ENCODE peak calls at places on chromosome 17, in six cellular contexts. P, O, E, Q, I and V are unnamed samples.

GRCh38 chr17:65876985-65877384 is 314.9 kb downstream of the CEP112 start:
- DNase-seq in I (no peak), Q (no peak), E (no peak), O (no peak), P (no peak), V (no peak)

GRCh38 chr17:3794890-3795757 is 5.9 kb downstream of the ITGAE start:
- DNase-seq in Q (no peak), O (no peak), P (peak), E (peak), I (no peak), V (no peak)

GRCh38 chr17:10265100-10265810 is 66.8 kb upstream of the GAS7 start:
- DNase-seq in E (peak), Q (peak), P (peak), I (no peak), O (no peak), V (no peak)

GRCh38 chr17:51305182-51305581 is 44.8 kb downstream of the UTP18 start:
- DNase-seq in E (no peak), O (no peak), Q (no peak), I (no peak), P (no peak), V (no peak)

GRCh38 chr17:82704886-82705285 is 6.4 kb upstream of the RAB40B start:
- DNase-seq in Q (no peak), P (no peak), O (no peak), I (no peak), E (no peak), V (no peak)

GRCh38 chr17:12648498-12648897 is 17.2 kb upstream of the MYOCD start:
- DNase-seq in O (no peak), I (no peak), P (no peak), Q (no peak), E (no peak), V (no peak)

GRCh38 chr17:37742762-37743611 is 1.9 kb downstream of the HNF1B start:
- DNase-seq in P (peak), O (no peak), Q (no peak), E (peak), I (peak), V (no peak)

GRCh38 chr17:73521376-73521775 is 122.9 kb downstream of the SDK2 start:
- DNase-seq in Q (no peak), O (no peak), I (no peak), P (no peak), E (no peak), V (no peak)

GRCh38 chr17:82021728-82022309 is 859 bp downstream of the CENPX start:
- DNase-seq in O (no peak), P (peak), Q (no peak), I (no peak), E (no peak), V (peak)

GRCh38 chr17:49859991-49860953 is 12.4 kb upstream of the TAC4 start:
- DNase-seq in I (peak), E (no peak), Q (no peak), O (no peak), P (no peak), V (no peak)
- H3K4me2 ChIP-seq in I (no peak), E (no peak), Q (no peak), O (no peak), P (no peak), V (no peak)

GRCh38 chr17:42849451-42850157 is 1.4 kb upstream of the AOC3 start:
- DNase-seq in P (no peak), I (no peak), O (no peak), Q (no peak), E (no peak), V (no peak)
- H3K4me2 ChIP-seq in P (no peak), I (no peak), O (no peak), Q (no peak), E (no peak), V (no peak)

GRCh38 chr17:68589086-68589485 is 12.1 kb downstream of the FAM20A start:
- DNase-seq in Q (no peak), I (peak), E (no peak), P (no peak), O (no peak), V (no peak)

GRCh38 chr17:68587847-68588246 is 13.3 kb downstream of the FAM20A start:
- DNase-seq in E (no peak), Q (no peak), I (no peak), O (no peak), P (no peak), V (no peak)

GRCh38 chr17:68588362-68588761 is 12.8 kb downstream of the FAM20A start:
- DNase-seq in O (no peak), Q (no peak), P (no peak), I (peak), E (no peak), V (no peak)

GRCh38 chr17:68585643-68586042 is 15.5 kb downstream of the FAM20A start:
- DNase-seq in O (no peak), I (peak), E (no peak), P (no peak), Q (no peak), V (no peak)

DNA sequence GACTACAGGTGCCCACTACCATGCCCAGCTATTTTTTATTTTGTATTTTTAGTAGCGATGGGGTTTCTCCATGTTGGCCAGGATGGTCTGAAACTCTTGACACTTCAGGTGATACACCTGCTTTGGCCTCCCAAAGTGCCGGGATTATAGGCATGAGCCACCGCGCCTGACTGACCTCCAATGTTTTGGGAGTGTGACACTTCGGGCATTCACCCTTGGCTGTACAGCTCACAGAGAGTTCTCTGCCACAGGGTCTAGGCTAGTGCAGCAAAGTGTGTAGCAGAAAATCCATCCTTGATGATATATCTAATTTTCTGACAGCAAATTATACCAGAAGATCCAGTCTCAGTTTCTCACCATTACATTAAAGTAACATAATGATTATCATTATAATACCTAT is 14.1 kb downstream of the FAM20A start:
- DNase-seq in O (no peak), Q (no peak), P (no peak), I (peak), E (no peak), V (no peak)
- H3K4me2 ChIP-seq in O (no peak), Q (no peak), P (no peak), I (no peak), E (no peak), V (no peak)

GRCh38 chr17:64442550-64442971 is 6.4 kb upstream of the MILR1 start:
- DNase-seq in O (no peak), I (no peak), Q (no peak), E (no peak), P (no peak), V (peak)
- H3K4me2 ChIP-seq in O (peak), I (no peak), Q (no peak), E (no peak), P (no peak), V (peak)

GRCh38 chr17:67959510-67959909 is 36.8 kb downstream of the C17orf58 start:
- DNase-seq in Q (no peak), O (no peak), E (peak), P (no peak), I (no peak), V (no peak)
- H3K4me2 ChIP-seq in Q (no peak), O (no peak), E (no peak), P (no peak), I (no peak), V (no peak)

GRCh38 chr17:40490982-40491381 is 10.4 kb downstream of the TNS4 start:
- DNase-seq in Q (no peak), P (no peak), E (no peak), I (no peak), O (no peak), V (no peak)

GRCh38 chr17:40487371-40488020 is 13.9 kb downstream of the TNS4 start:
- DNase-seq in P (no peak), E (no peak), Q (peak), I (no peak), O (no peak), V (no peak)

GRCh38 chr17:40491486-40491885 is 9.9 kb downstream of the TNS4 start:
- DNase-seq in E (no peak), P (no peak), Q (no peak), I (peak), O (no peak), V (no peak)

GRCh38 chr17:40493697-40494096 is 7.7 kb downstream of the TNS4 start:
- DNase-seq in E (no peak), Q (no peak), O (no peak), I (no peak), P (no peak), V (no peak)

DNA sequence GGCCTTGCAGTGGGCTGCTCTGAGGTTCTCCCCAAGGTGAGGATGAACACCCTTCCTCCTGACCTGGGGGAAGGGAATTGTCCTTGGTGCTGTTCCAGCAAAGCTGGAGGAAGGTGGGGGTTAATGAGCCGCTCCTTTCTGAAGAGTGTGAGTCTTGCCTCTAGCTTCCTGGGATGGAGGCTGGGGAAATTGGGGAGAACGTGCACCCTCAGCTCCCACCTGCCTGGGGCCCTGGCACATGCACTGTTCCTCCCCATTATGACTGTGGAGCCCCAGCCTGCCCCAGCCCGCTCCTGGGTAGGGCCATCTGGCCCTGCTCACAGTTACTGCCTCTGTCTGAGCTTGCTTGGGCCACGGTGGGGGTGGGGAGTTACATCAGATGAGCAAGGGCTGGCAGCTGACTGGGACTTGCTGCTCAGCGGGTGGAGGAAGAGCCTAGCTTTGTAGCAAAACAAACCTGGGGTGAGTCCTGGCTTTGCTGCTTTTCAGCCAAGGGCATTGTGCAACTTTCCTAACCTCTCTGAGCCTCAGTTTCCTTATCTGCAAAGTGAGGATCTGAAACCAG is 11.1 kb downstream of the TNS4 start:
- DNase-seq in I (peak), P (peak), O (no peak), E (peak), Q (peak), V (peak)
- H3K4me2 ChIP-seq in I (peak), P (peak), O (no peak), E (no peak), Q (peak), V (peak)

DNA sequence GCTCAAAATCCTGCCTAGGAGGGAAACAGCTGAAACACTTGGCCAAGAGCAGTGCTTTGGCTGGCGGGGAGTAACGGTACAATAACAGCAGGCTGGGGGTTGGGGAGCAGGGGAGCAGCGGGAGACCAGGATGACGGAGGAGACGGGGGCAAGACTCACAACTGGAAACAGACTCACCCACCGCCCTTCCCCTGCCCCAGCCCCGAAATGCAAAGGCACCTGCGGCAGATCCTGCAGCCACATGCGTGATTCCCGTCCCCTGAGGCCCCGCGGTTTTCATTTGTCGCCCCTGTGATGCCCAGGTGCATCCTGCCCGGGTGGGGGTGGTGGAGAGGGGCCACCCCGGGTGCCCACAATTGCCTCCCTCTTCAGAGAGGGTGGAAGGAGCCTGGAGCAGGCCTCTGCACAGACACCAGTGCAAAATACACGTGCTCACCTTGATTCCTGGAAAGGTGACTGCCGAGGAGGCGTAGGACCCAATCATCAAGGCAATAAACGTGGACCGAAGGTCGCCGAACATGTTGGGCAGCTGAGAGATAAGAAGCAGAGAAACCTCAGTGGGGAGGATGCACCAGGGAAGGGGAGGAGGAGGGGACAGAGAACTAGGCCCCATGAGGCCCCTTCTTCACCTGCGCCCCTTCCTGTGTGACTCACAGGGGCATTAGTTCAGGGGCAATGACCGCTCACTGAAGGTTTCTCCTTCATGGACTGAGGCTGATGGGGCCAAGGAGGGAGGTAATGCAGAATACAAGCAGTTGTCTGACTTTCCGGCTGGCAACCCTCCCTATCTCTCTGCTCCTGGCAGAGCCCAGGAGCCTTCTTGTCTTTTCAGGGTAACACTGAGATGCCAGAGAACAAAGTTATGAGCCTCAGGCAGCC is 30.4 kb upstream of the PITPNA start:
- DNase-seq in P (no peak), Q (no peak), E (peak), O (peak), I (no peak), V (no peak)
- H3K4me2 ChIP-seq in P (no peak), Q (no peak), E (peak), O (no peak), I (no peak), V (no peak)

GRCh38 chr17:36632916-36633846 is 31.8 kb downstream of the MRM1 start:
- DNase-seq in I (peak), O (no peak), P (no peak), E (no peak), Q (no peak), V (no peak)
- H3K4me2 ChIP-seq in I (peak), O (no peak), P (no peak), E (no peak), Q (no peak), V (no peak)

GRCh38 chr17:60386475-60387058 is 5.4 kb downstream of the USP32 start:
- DNase-seq in O (no peak), E (no peak), P (no peak), I (no peak), Q (no peak), V (no peak)
- H3K4me2 ChIP-seq in O (no peak), E (no peak), P (no peak), I (peak), Q (peak), V (no peak)